ENCODE peak calls at places on chromosome X, in four cellular contexts. U, P, L and D are unnamed samples.

GRCh38 chrX:55006827-55007621 is 6.9 kb downstream of the APEX2 start:
- DNase-seq in U (no peak), L (no peak), P (no peak), D (no peak)

GRCh38 chrX:63686878-63687714 is 97.9 kb downstream of the ARHGEF9 start:
- DNase-seq in P (no peak), U (no peak), L (peak), D (no peak)

GRCh38 chrX:111047575-111047974 is 48.4 kb upstream of the PAK3 start:
- DNase-seq in U (no peak), P (no peak), L (no peak), D (no peak)

GRCh38 chrX:36583674-36584073 is 424.5 kb upstream of the FAM47C start:
- DNase-seq in L (no peak), P (no peak), U (no peak), D (no peak)

GRCh38 chrX:1529756-1530155 is 7.2 kb downstream of the P2RY8 start:
- DNase-seq in L (no peak), U (no peak), P (no peak), D (no peak)

GRCh38 chrX:68419934-68420333 is 13.4 kb downstream of the OPHN1 start:
- DNase-seq in U (no peak), P (no peak), L (no peak), D (no peak)

GRCh38 chrX:21740329-21741274 is 17.3 kb downstream of the SMPX start:
- DNase-seq in P (no peak), L (no peak), U (peak), D (peak)

GRCh38 chrX:132837971-132838370 is 120.5 kb downstream of the HS6ST2 start:
- DNase-seq in U (no peak), L (no peak), P (no peak), D (no peak)

GRCh38 chrX:93932471-93933220 is 258.6 kb downstream of the FAM133A start:
- DNase-seq in P (no peak), L (no peak), U (no peak), D (no peak)

GRCh38 chrX:123993326-123993725 is 31.8 kb downstream of the STAG2 start:
- DNase-seq in L (no peak), U (no peak), P (no peak), D (no peak)

GRCh38 chrX:126836195-126836594 is 16.7 kb downstream of the PRR32 start:
- DNase-seq in P (no peak), U (no peak), L (no peak), D (no peak)

GRCh38 chrX:137926090-137926489 is 360.2 kb downstream of the ZIC3 start:
- DNase-seq in P (no peak), L (no peak), U (no peak), D (no peak)

GRCh38 chrX:129631850-129632249 is 22.9 kb downstream of the APLN start:
- DNase-seq in P (peak), L (no peak), U (no peak), D (no peak)

GRCh38 chrX:45322820-45323219 is 122.1 kb upstream of the DIPK2B start:
- DNase-seq in P (no peak), U (no peak), L (no peak), D (no peak)

GRCh38 chrX:72018277-72019112 is 107.8 kb downstream of the NHSL2 start:
- DNase-seq in U (peak), L (peak), P (peak), D (peak)

GRCh38 chrX:107355533-107355932 is 93.9 kb upstream of the FRMPD3 start:
- DNase-seq in U (no peak), L (no peak), P (no peak), D (no peak)

GRCh38 chrX:39731735-39732134 is 366.0 kb downstream of the BCOR start:
- DNase-seq in U (no peak), P (no peak), L (no peak), D (no peak)

GRCh38 chrX:132809581-132809980 is 148.8 kb downstream of the HS6ST2 start:
- DNase-seq in L (no peak), U (no peak), P (no peak), D (no peak)

GRCh38 chrX:107935200-107935599 is 47.0 kb downstream of the TEX13B start:
- DNase-seq in U (no peak), P (no peak), L (no peak), D (peak)

GRCh38 chrX:112473654-112474053 is 206.1 kb downstream of the LHFPL1 start:
- DNase-seq in U (no peak), P (no peak), L (no peak), D (no peak)

GRCh38 chrX:110418220-110418856 is 59.7 kb downstream of the RTL9 start:
- DNase-seq in P (no peak), U (peak), L (no peak), D (peak)

GRCh38 chrX:13094780-13095425 is 50.5 kb upstream of the FAM9C start:
- DNase-seq in P (no peak), L (no peak), U (no peak), D (no peak)

GRCh38 chrX:74343970-74344622 is 40.1 kb downstream of the ZCCHC13 start:
- DNase-seq in P (no peak), L (peak), U (peak), D (peak)

GRCh38 chrX:148567229-148567628 is 66.8 kb downstream of the AFF2 start:
- DNase-seq in P (no peak), U (no peak), L (no peak), D (no peak)

GRCh38 chrX:148417934-148418333 is 82.5 kb upstream of the AFF2 start:
- DNase-seq in P (no peak), L (no peak), U (no peak), D (no peak)

GRCh38 chrX:140500427-140500826 is 4.4 kb downstream of the SOX3 start:
- DNase-seq in P (no peak), U (no peak), L (no peak), D (no peak)

GRCh38 chrX:1151378-1152077 is 60.9 kb downstream of the CRLF2 start:
- DNase-seq in U (no peak), L (no peak), P (no peak), D (no peak)

GRCh38 chrX:68387786-68388185 is 45.5 kb downstream of the OPHN1 start:
- DNase-seq in L (no peak), U (no peak), P (no peak), D (no peak)

GRCh38 chrX:68433155-68433980 is at the start of gene OPHN1:
- DNase-seq in L (peak), P (peak), U (peak), D (peak)

GRCh38 chrX:103250977-103251376 is 4.0 kb downstream of the TCEAL8 start:
- DNase-seq in U (no peak), P (no peak), L (no peak), D (no peak)

GRCh38 chrX:103254171-103254824 is 657 bp downstream of the TCEAL8 start:
- DNase-seq in L (peak), P (peak), U (peak), D (peak)

GRCh38 chrX:103253608-103254007 is 1.3 kb downstream of the TCEAL8 start:
- DNase-seq in L (no peak), P (no peak), U (no peak), D (peak)

GRCh38 chrX:103249805-103250204 is 5.2 kb downstream of the TCEAL8 start:
- DNase-seq in P (no peak), U (no peak), L (no peak), D (no peak)

DNA sequence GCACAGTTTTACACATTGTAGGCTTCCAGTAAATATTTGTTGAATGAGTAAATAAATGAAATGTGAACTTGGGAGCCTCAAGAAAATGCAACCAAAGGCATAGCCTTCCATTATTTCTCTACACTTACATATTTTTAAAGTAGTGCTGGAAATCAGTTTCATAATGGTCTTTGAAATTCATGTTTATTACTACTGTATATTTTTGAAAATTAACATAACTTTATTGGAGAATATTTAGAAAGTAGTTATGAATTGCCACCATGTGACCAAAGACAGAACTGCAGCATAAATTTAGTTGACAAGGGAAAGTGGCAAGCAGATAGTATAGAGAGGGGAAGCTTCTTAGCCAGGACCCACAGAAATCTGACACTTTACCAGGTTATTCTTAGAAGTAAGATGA is 6.4 kb downstream of the TCEAL8 start:
- DNase-seq in U (no peak), P (no peak), L (peak), D (no peak)
- TF ChIP-seq CTCF in U (peak), P (no peak), L (peak), D (no peak)

GRCh38 chrX:80334583-80334982 is 85.7 kb upstream of the TENT5D start:
- DNase-seq in U (no peak), L (no peak), P (no peak), D (no peak)

GRCh38 chrX:80331285-80331684 is 89.0 kb upstream of the TENT5D start:
- DNase-seq in L (no peak), U (no peak), P (no peak), D (no peak)

GRCh38 chrX:80335062-80335830 is 85.0 kb upstream of the TENT5D start:
- DNase-seq in U (peak), P (peak), L (no peak), D (peak)
- TF ChIP-seq POLR2A in U (no peak), P (no peak), L (no peak), D (no peak)

GRCh38 chrX:131288738-131289511 is at the start of gene IGSF1:
- DNase-seq in L (no peak), P (peak), U (no peak), D (peak)
- H3K4me3 ChIP-seq in L (no peak), P (peak), U (peak), D (no peak)

DNA sequence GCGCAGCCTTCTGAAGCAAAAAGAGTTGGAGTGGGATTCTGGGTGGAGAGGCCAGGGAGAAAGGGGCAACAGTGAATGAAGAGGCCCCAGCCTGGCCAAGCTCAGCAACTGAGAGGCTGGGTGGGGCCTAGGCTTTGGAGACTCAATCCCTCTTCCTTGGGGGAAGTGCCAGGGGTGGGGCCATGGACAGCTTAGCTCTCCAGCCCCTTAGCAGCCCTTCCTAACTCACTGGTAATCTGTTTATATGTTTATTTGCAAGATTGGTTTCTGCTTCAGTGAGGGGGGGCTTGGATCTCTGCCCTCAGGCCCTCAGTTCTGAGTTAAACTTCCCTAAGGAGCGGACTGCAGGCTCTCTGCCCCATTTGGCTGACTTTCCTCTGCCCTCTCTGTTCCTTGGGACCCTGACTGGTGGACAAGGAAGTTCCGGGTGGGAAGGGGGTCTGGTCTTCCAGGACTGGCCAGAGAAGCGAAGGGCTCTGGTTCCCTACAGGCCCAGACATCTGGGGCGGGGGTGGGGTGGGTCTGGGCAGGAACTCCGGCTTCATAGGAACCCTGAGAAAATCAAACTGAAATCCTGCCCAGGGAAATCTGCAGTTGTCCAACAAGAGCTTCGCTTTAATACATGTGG is 51.4 kb downstream of the NALF2 start:
- DNase-seq in U (no peak), P (no peak), L (no peak), D (no peak)
- TF ChIP-seq CTCF in U (no peak), P (no peak), L (no peak), D (no peak)

GRCh38 chrX:120603707-120604358 is at the start of gene MCTS1:
- DNase-seq in P (peak), L (peak), U (peak), D (peak)

GRCh38 chrX:120604359-120604782 is 470 bp downstream of the MCTS1 start:
- DNase-seq in L (no peak), U (no peak), P (no peak), D (no peak)
- TF ChIP-seq POLR2A in L (no peak), U (no peak), P (no peak), D (no peak)

GRCh38 chrX:19789376-19789775 is 98.0 kb downstream of the SH3KBP1 start:
- DNase-seq in L (no peak), P (no peak), U (no peak), D (no peak)
- H3K4me3 ChIP-seq in L (no peak), P (no peak), U (no peak), D (no peak)

GRCh38 chrX:24097741-24098140 is 43.0 kb downstream of the EIF2S3 start:
- DNase-seq in U (no peak), P (no peak), L (no peak), D (no peak)
- TF ChIP-seq CTCF in U (no peak), P (no peak), L (no peak), D (no peak)

GRCh38 chrX:17787557-17787956 is 50.3 kb downstream of the SCML1 start:
- DNase-seq in L (no peak), P (no peak), U (no peak), D (no peak)
- TF ChIP-seq POLR2A in L (no peak), P (no peak), U (no peak), D (no peak)